ENCODE peak calls at places on chromosome 16, in ten cellular contexts. One of them, this sample, is unnamed.

GRCh38 chr16:85206472-85207356 is 94.4 kb upstream of the CIBAR2 start:
- DNase-seq in ovary: peak
- DNase-seq in esophagus muscularis mucosa: no peak
- DNase-seq in uterus: peak
- DNase-seq in A549: no peak
- DNase-seq in body of pancreas: peak
- DNase-seq in IMR-90: peak
- DNase-seq in endothelial cell of umbilical vein: peak
- DNase-seq in stomach: peak
- DNase-seq in sigmoid colon: peak
- DNase-seq in this sample: peak

GRCh38 chr16:84970447-84971127 is 40.7 kb downstream of the ZDHHC7 start:
- DNase-seq in ovary: peak
- DNase-seq in esophagus muscularis mucosa: no peak
- DNase-seq in uterus: peak
- DNase-seq in A549: peak
- DNase-seq in body of pancreas: peak
- DNase-seq in IMR-90: peak
- DNase-seq in endothelial cell of umbilical vein: peak
- DNase-seq in stomach: peak
- DNase-seq in sigmoid colon: peak
- DNase-seq in this sample: peak

GRCh38 chr16:55706739-55707487 is 51.1 kb downstream of the SLC6A2 start:
- DNase-seq in ovary: no peak
- DNase-seq in esophagus muscularis mucosa: no peak
- DNase-seq in uterus: no peak
- DNase-seq in A549: no peak
- DNase-seq in body of pancreas: no peak
- DNase-seq in IMR-90: no peak
- DNase-seq in endothelial cell of umbilical vein: no peak
- DNase-seq in stomach: no peak
- DNase-seq in sigmoid colon: no peak
- DNase-seq in this sample: no peak

GRCh38 chr16:80300876-80301275 is 239.9 kb upstream of the DYNLRB2 start:
- DNase-seq in ovary: no peak
- DNase-seq in esophagus muscularis mucosa: no peak
- DNase-seq in uterus: no peak
- DNase-seq in A549: no peak
- DNase-seq in body of pancreas: no peak
- DNase-seq in IMR-90: peak
- DNase-seq in endothelial cell of umbilical vein: no peak
- DNase-seq in stomach: no peak
- DNase-seq in sigmoid colon: no peak
- DNase-seq in this sample: no peak

GRCh38 chr16:79497951-79498350 is 102.6 kb downstream of the MAF start:
- DNase-seq in ovary: no peak
- DNase-seq in esophagus muscularis mucosa: no peak
- DNase-seq in uterus: no peak
- DNase-seq in A549: no peak
- DNase-seq in body of pancreas: no peak
- DNase-seq in IMR-90: no peak
- DNase-seq in endothelial cell of umbilical vein: no peak
- DNase-seq in stomach: no peak
- DNase-seq in sigmoid colon: no peak
- DNase-seq in this sample: no peak

GRCh38 chr16:4463522-4464163 is 10.8 kb downstream of the NMRAL1 start:
- DNase-seq in ovary: no peak
- DNase-seq in esophagus muscularis mucosa: no peak
- DNase-seq in uterus: no peak
- DNase-seq in A549: no peak
- DNase-seq in body of pancreas: no peak
- DNase-seq in IMR-90: no peak
- DNase-seq in endothelial cell of umbilical vein: no peak
- DNase-seq in stomach: no peak
- DNase-seq in sigmoid colon: no peak
- DNase-seq in this sample: no peak

GRCh38 chr16:57951204-57951960 is 19.5 kb downstream of the CNGB1 start:
- DNase-seq in ovary: no peak
- DNase-seq in esophagus muscularis mucosa: no peak
- DNase-seq in uterus: no peak
- DNase-seq in A549: no peak
- DNase-seq in body of pancreas: no peak
- DNase-seq in IMR-90: no peak
- DNase-seq in endothelial cell of umbilical vein: no peak
- DNase-seq in stomach: no peak
- DNase-seq in sigmoid colon: no peak
- DNase-seq in this sample: no peak

GRCh38 chr16:74184839-74185238 is 111.8 kb upstream of the PSMD7 start:
- DNase-seq in ovary: no peak
- DNase-seq in esophagus muscularis mucosa: peak
- DNase-seq in uterus: no peak
- DNase-seq in A549: no peak
- DNase-seq in body of pancreas: no peak
- DNase-seq in IMR-90: no peak
- DNase-seq in endothelial cell of umbilical vein: no peak
- DNase-seq in stomach: no peak
- DNase-seq in sigmoid colon: no peak
- DNase-seq in this sample: no peak

GRCh38 chr16:919658-920631 is 50.8 kb downstream of the LMF1 start:
- DNase-seq in ovary: no peak
- DNase-seq in esophagus muscularis mucosa: no peak
- DNase-seq in uterus: no peak
- DNase-seq in A549: no peak
- DNase-seq in body of pancreas: no peak
- DNase-seq in IMR-90: peak
- DNase-seq in endothelial cell of umbilical vein: no peak
- DNase-seq in stomach: no peak
- DNase-seq in sigmoid colon: peak
- DNase-seq in this sample: no peak

GRCh38 chr16:526181-527014 is 1.1 kb upstream of the CAPN15 start:
- DNase-seq in ovary: peak
- DNase-seq in esophagus muscularis mucosa: no peak
- DNase-seq in uterus: no peak
- DNase-seq in A549: no peak
- DNase-seq in body of pancreas: peak
- DNase-seq in IMR-90: peak
- DNase-seq in endothelial cell of umbilical vein: no peak
- DNase-seq in stomach: peak
- DNase-seq in sigmoid colon: peak
- DNase-seq in this sample: peak

GRCh38 chr16:27355610-27356009 is 41.8 kb downstream of the IL4R start:
- DNase-seq in ovary: no peak
- DNase-seq in esophagus muscularis mucosa: no peak
- DNase-seq in uterus: peak
- DNase-seq in A549: no peak
- DNase-seq in body of pancreas: peak
- DNase-seq in IMR-90: peak
- DNase-seq in endothelial cell of umbilical vein: peak
- DNase-seq in stomach: peak
- DNase-seq in sigmoid colon: peak
- DNase-seq in this sample: peak

GRCh38 chr16:15573274-15573895 is 69.6 kb downstream of the MARF1 start:
- DNase-seq in ovary: no peak
- DNase-seq in esophagus muscularis mucosa: no peak
- DNase-seq in uterus: no peak
- DNase-seq in A549: no peak
- DNase-seq in body of pancreas: no peak
- DNase-seq in IMR-90: no peak
- DNase-seq in endothelial cell of umbilical vein: no peak
- DNase-seq in stomach: no peak
- DNase-seq in sigmoid colon: no peak
- DNase-seq in this sample: no peak

GRCh38 chr16:194516-194915 is 14.3 kb downstream of the HBQ1 start:
- DNase-seq in ovary: no peak
- DNase-seq in esophagus muscularis mucosa: no peak
- DNase-seq in uterus: no peak
- DNase-seq in A549: no peak
- DNase-seq in body of pancreas: no peak
- DNase-seq in IMR-90: peak
- DNase-seq in endothelial cell of umbilical vein: no peak
- DNase-seq in stomach: no peak
- DNase-seq in sigmoid colon: no peak
- DNase-seq in this sample: no peak

GRCh38 chr16:49543315-49543946 is 169.8 kb downstream of the C16orf78 start:
- DNase-seq in ovary: no peak
- DNase-seq in esophagus muscularis mucosa: no peak
- DNase-seq in uterus: no peak
- DNase-seq in A549: no peak
- DNase-seq in body of pancreas: no peak
- DNase-seq in IMR-90: no peak
- DNase-seq in endothelial cell of umbilical vein: no peak
- DNase-seq in stomach: no peak
- DNase-seq in sigmoid colon: no peak
- DNase-seq in this sample: no peak

GRCh38 chr16:15907863-15908478 is 19.6 kb upstream of the CEP20 start:
- DNase-seq in ovary: no peak
- DNase-seq in esophagus muscularis mucosa: no peak
- DNase-seq in uterus: no peak
- DNase-seq in A549: peak
- DNase-seq in body of pancreas: no peak
- DNase-seq in IMR-90: peak
- DNase-seq in endothelial cell of umbilical vein: peak
- DNase-seq in stomach: peak
- DNase-seq in sigmoid colon: peak
- DNase-seq in this sample: peak

DNA sequence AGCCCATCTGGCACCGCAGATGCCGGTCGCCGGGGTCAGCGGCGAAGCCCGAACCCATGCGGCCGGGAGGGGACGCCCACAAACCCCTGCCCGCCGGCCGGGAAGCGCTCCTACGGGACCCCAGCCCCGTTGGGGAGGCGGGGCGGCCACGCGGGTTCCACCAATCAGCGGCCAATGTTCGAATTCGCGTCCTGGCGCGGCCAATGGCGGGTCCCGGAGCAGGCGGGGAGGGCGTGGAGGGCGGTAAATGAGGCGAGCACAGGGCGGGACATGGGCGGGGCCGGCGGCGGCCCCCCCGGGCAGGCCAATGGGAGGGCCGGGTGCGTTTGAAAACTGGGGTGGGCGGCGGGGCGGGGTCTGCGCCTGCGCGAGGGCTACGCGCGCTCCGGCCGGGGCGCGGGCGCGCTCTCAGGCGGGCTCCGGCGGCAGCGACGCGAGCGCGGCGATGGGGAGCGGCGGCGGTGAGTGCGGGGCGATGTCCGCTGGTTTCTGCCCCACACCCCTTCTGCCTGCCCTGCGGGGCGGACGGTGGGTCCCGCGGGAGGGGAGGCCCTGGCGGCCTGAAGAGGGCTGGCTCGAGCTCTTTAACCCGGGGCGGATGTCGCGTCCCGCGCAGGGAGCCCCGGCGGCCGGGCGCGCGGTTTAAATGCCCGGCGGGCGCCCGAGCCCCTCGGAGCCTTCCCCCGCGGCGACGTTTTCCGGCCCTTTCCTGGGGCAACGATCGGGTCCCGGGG is at the start of gene CCNF:
- DNase-seq in ovary: peak
- DNase-seq in esophagus muscularis mucosa: peak
- DNase-seq in uterus: peak
- DNase-seq in A549: peak
- DNase-seq in body of pancreas: peak
- DNase-seq in IMR-90: peak
- DNase-seq in endothelial cell of umbilical vein: peak
- DNase-seq in stomach: peak
- DNase-seq in sigmoid colon: peak
- DNase-seq in this sample: peak
- TF ChIP-seq POLR2A in ovary: peak
- TF ChIP-seq POLR2A in esophagus muscularis mucosa: peak
- TF ChIP-seq POLR2A in uterus: peak
- TF ChIP-seq POLR2A in A549: peak
- TF ChIP-seq POLR2A in body of pancreas: peak
- TF ChIP-seq POLR2A in IMR-90: peak
- TF ChIP-seq POLR2A in endothelial cell of umbilical vein: peak
- TF ChIP-seq POLR2A in stomach: no peak
- TF ChIP-seq POLR2A in sigmoid colon: no peak
- TF ChIP-seq POLR2A in this sample: peak

DNA sequence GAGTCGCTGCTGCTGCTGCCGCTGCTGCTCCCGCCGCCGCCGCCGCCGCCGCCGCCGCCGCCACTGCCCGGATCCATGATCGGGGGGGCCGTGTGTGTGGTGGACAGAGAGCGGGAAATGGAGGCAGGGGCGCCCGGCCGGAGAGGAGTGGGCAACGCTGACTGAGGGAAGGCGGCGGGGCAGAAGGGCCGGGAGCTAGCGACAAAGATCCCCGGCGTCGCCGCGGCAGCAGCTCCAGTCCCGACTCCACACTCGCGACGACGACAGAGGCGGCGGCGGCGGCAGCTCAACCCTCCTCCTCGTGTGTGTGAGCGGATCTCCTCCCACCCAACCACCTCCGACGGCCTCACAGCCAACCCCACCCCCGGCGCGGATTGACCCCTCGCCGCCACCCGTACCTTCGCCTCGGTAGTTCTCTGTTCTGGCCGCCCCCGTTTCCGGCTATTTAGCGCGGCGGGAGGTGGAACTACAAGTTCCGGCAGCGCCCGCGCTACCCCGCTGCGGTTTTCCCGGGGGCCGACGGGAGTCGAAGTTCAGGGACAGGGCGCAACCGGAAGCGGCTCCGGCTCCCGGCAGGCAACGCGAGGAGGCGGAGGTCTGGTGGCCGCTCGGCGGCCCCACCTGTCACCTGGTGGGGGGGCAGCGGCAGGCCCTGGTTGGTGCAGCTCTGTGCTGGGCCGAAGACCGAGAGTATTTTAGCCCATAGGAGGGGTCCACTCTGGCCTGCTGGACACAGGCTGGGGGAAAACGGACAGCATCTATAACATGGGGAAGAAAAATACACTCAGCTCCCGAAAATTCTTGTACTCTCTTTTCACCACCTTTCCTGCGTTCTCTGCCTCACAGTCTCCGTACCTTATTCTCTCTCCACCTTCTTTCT is at the start of gene GSPT1:
- DNase-seq in ovary: peak
- DNase-seq in esophagus muscularis mucosa: peak
- DNase-seq in uterus: peak
- DNase-seq in A549: peak
- DNase-seq in body of pancreas: peak
- DNase-seq in IMR-90: peak
- DNase-seq in endothelial cell of umbilical vein: peak
- DNase-seq in stomach: peak
- DNase-seq in sigmoid colon: peak
- DNase-seq in this sample: peak
- TF ChIP-seq POLR2A in ovary: peak
- TF ChIP-seq POLR2A in esophagus muscularis mucosa: peak
- TF ChIP-seq POLR2A in uterus: peak
- TF ChIP-seq POLR2A in A549: peak
- TF ChIP-seq POLR2A in body of pancreas: peak
- TF ChIP-seq POLR2A in IMR-90: peak
- TF ChIP-seq POLR2A in endothelial cell of umbilical vein: peak
- TF ChIP-seq POLR2A in stomach: peak
- TF ChIP-seq POLR2A in sigmoid colon: peak
- TF ChIP-seq POLR2A in this sample: peak

GRCh38 chr16:81451753-81452680 is 7.4 kb downstream of the CMIP start:
- DNase-seq in ovary: no peak
- DNase-seq in esophagus muscularis mucosa: no peak
- DNase-seq in uterus: no peak
- DNase-seq in A549: no peak
- DNase-seq in body of pancreas: peak
- DNase-seq in IMR-90: peak
- DNase-seq in endothelial cell of umbilical vein: no peak
- DNase-seq in stomach: no peak
- DNase-seq in sigmoid colon: no peak
- DNase-seq in this sample: peak
- TF ChIP-seq POLR2A in ovary: no peak
- TF ChIP-seq POLR2A in esophagus muscularis mucosa: no peak
- TF ChIP-seq POLR2A in uterus: no peak
- TF ChIP-seq POLR2A in A549: no peak
- TF ChIP-seq POLR2A in body of pancreas: peak
- TF ChIP-seq POLR2A in IMR-90: no peak
- TF ChIP-seq POLR2A in endothelial cell of umbilical vein: no peak
- TF ChIP-seq POLR2A in stomach: no peak
- TF ChIP-seq POLR2A in sigmoid colon: no peak
- TF ChIP-seq POLR2A in this sample: no peak

GRCh38 chr16:88785106-88785924 is at the start of gene PIEZO1:
- DNase-seq in ovary: peak
- DNase-seq in esophagus muscularis mucosa: no peak
- DNase-seq in uterus: peak
- DNase-seq in A549: peak
- DNase-seq in body of pancreas: peak
- DNase-seq in IMR-90: peak
- DNase-seq in endothelial cell of umbilical vein: peak
- DNase-seq in stomach: peak
- DNase-seq in sigmoid colon: peak
- DNase-seq in this sample: peak
- TF ChIP-seq POLR2A in ovary: no peak
- TF ChIP-seq POLR2A in esophagus muscularis mucosa: peak
- TF ChIP-seq POLR2A in uterus: peak
- TF ChIP-seq POLR2A in A549: peak
- TF ChIP-seq POLR2A in body of pancreas: peak
- TF ChIP-seq POLR2A in IMR-90: peak
- TF ChIP-seq POLR2A in endothelial cell of umbilical vein: peak
- TF ChIP-seq POLR2A in stomach: no peak
- TF ChIP-seq POLR2A in sigmoid colon: no peak
- TF ChIP-seq POLR2A in this sample: peak